ENCODE peak calls at places on chromosomes 5 and 9, in eight cellular contexts. W is ovary, Q is A673, O is AG04450, V is tibial artery, E is tibial nerve, A is upper lobe of right lung, Y is psoas muscle. M is an unnamed sample. For H3K27me3, the result is how much of the 10 kb centered on the place peaks cover.

GRCh38 chr5:150075806-150076205 is 10.5 kb downstream of the CSF1R start:
- DNase-seq in V (no peak), Q (no peak), W (no peak), E (no peak), O (no peak), Y (no peak), A (no peak), M (no peak)

GRCh38 chr5:170861295-170861854 is 443 bp upstream of the RANBP17 start:
- DNase-seq in Q (no peak), O (no peak), W (no peak), V (no peak), A (no peak), E (no peak), Y (no peak), M (no peak)

GRCh38 chr5:1545798-1546355 is 22.1 kb upstream of the LPCAT1 start:
- DNase-seq in E (no peak), O (no peak), Y (no peak), A (peak), Q (no peak), W (no peak), V (no peak), M (no peak)

GRCh38 chr9:88747768-88748167 is 212.8 kb downstream of the NXNL2 start:
- DNase-seq in O (no peak), Y (no peak), W (no peak), V (no peak), Q (peak), E (peak), A (no peak), M (peak)

GRCh38 chr5:9394221-9394620 is 151.7 kb downstream of the SEMA5A start:
- DNase-seq in Q (no peak), Y (no peak), A (no peak), W (no peak), V (no peak), O (no peak), E (no peak), M (no peak)

GRCh38 chr9:137143459-137143858 is 4.5 kb downstream of the GRIN1 start:
- DNase-seq in A (no peak), E (no peak), Q (no peak), W (no peak), V (no peak), Y (no peak), O (no peak), M (no peak)

GRCh38 chr5:56522972-56523371 is 289.8 kb upstream of the ANKRD55 start:
- DNase-seq in O (no peak), Y (peak), W (no peak), V (peak), E (peak), A (no peak), Q (no peak), M (no peak)

GRCh38 chr9:18672706-18673105 is 198.8 kb downstream of the ADAMTSL1 start:
- DNase-seq in A (no peak), E (no peak), Y (no peak), Q (no peak), V (no peak), O (no peak), W (no peak), M (no peak)

GRCh38 chr5:67176931-67177330 is 19.7 kb downstream of the CD180 start:
- DNase-seq in O (no peak), W (no peak), E (no peak), A (no peak), Y (no peak), Q (no peak), V (no peak), M (no peak)

GRCh38 chr9:124278054-124278540 is 20.3 kb downstream of the NEK6 start:
- DNase-seq in Q (no peak), O (no peak), Y (no peak), A (no peak), V (no peak), W (no peak), E (no peak), M (no peak)

GRCh38 chr9:120890415-120891254 is 13.6 kb upstream of the PHF19 start:
- DNase-seq in O (no peak), Q (no peak), Y (no peak), V (no peak), W (no peak), A (no peak), E (no peak), M (peak)

GRCh38 chr9:135070964-135071735 is 16.3 kb upstream of the OLFM1 start:
- DNase-seq in Q (no peak), W (no peak), A (peak), O (no peak), V (peak), E (no peak), Y (no peak), M (no peak)
- H3K27me3 ChIP-seq in Q (under half), W (under half), A (under half), O (under half), V (half or more), E (under half), Y (under half), M (under half)

GRCh38 chr9:129437626-129438323 is 183.1 kb downstream of the C9orf50 start:
- DNase-seq in W (peak), A (no peak), Y (no peak), Q (no peak), V (peak), O (no peak), E (no peak), M (no peak)
- TF ChIP-seq CTCF in W (no peak), A (no peak), Y (no peak), Q (no peak), V (no peak), O (peak), E (no peak), M (no peak)

GRCh38 chr9:109815366-109815947 is 35.5 kb downstream of the PALM2AKAP2 start:
- DNase-seq in Q (no peak), O (no peak), V (no peak), Y (no peak), A (no peak), E (no peak), W (no peak), M (no peak)
- H3K27me3 ChIP-seq in Q (under half), O (under half), V (under half), Y (under half), A (under half), E (under half), W (under half), M (under half)

DNA sequence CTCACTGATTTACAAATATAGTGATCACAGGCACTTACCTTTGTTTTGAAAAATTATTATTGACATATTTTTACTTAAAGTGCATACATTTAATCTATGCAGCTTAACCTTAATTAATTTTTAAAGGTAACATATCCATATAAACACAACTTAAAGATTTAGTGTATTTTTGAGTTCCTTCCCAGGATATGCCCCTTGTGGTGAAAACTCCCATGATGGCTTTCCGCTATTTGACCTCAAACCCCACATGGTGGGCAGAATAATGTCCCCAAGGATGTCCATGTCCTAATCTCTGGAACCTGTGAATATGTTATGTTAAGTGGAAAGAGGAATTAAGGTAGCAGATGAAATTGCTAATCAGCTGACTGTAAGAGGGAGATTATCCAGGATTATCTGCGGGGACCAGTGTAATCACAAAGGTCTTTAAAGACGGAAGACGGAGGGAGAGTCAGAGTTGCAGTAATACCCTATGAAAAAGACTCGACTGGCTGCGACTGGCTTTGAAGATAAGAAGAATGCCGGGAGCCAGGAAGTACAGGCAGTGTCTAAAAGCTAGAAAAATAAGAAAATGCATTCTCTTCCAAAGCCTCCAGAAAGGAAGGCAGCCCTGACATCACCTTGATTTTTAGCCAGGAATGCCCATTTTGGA is 193.9 kb downstream of the ICE1 start:
- DNase-seq in Y (no peak), E (no peak), V (no peak), O (no peak), A (no peak), Q (no peak), W (no peak), M (no peak)
- TF ChIP-seq CTCF in Y (no peak), E (no peak), V (no peak), O (no peak), A (no peak), Q (no peak), W (no peak), M (no peak)

GRCh38 chr5:44372028-44372427 is 17.2 kb downstream of the FGF10 start:
- DNase-seq in A (no peak), Q (no peak), Y (no peak), O (no peak), E (no peak), V (no peak), W (no peak), M (no peak)
- H3K27me3 ChIP-seq in A (under half), Q (under half), Y (under half), O (under half), E (under half), V (under half), W (under half), M (under half)

GRCh38 chr9:114004221-114004716 is 73.8 kb downstream of the AMBP start:
- DNase-seq in W (peak), O (no peak), E (peak), Y (peak), V (peak), Q (no peak), A (peak), M (peak)
- TF ChIP-seq CTCF in W (no peak), O (no peak), E (no peak), Y (no peak), V (peak), Q (no peak), A (no peak), M (no peak)

GRCh38 chr5:77643654-77644404 is 5.3 kb upstream of the OTP start:
- DNase-seq in Y (no peak), W (no peak), A (no peak), Q (no peak), O (no peak), E (no peak), V (no peak), M (no peak)

GRCh38 chr5:77645995-77646639 is 7.6 kb upstream of the OTP start:
- DNase-seq in V (no peak), E (no peak), A (no peak), W (no peak), Q (no peak), O (no peak), Y (no peak), M (no peak)

GRCh38 chr5:77644443-77645157 is 6.1 kb upstream of the OTP start:
- DNase-seq in O (no peak), A (no peak), E (no peak), W (no peak), Q (no peak), V (no peak), Y (no peak), M (no peak)

GRCh38 chr5:77642915-77643653 is 4.6 kb upstream of the OTP start:
- DNase-seq in V (no peak), W (no peak), Y (no peak), Q (no peak), E (no peak), A (no peak), O (no peak), M (no peak)

GRCh38 chr5:77645158-77645994 is 6.9 kb upstream of the OTP start:
- DNase-seq in W (no peak), O (no peak), Y (peak), E (no peak), V (no peak), A (no peak), Q (peak), M (no peak)
- H3K27me3 ChIP-seq in W (under half), O (half or more), Y (under half), E (under half), V (half or more), A (half or more), Q (half or more), M (under half)

GRCh38 chr5:179895861-179896260 is 11.8 kb downstream of the TBC1D9B start:
- DNase-seq in V (no peak), E (no peak), Y (no peak), O (no peak), Q (no peak), A (no peak), W (no peak), M (no peak)
- TF ChIP-seq CTCF in V (no peak), E (no peak), Y (no peak), O (no peak), Q (no peak), A (no peak), W (no peak), M (no peak)